ENCODE peak calls at places on chromosomes 1 and 21, in eight cellular contexts. D, O, Z, B, H, T, F and I are unnamed samples.

GRCh38 chr1:2283991-2284895 is 56.1 kb downstream of the SKI start:
- DNase-seq in D (no peak), O (no peak), Z (no peak), B (no peak), H (no peak), T (no peak), F (no peak), I (no peak)

GRCh38 chr1:38329644-38330043 is 283.1 kb upstream of the POU3F1 start:
- DNase-seq in D (no peak), O (no peak), Z (no peak), B (peak), H (no peak), T (no peak), F (no peak), I (no peak)

GRCh38 chr1:16900771-16901170 is 5.0 kb downstream of the RNU1-2 start:
- DNase-seq in D (no peak), O (no peak), Z (no peak), B (no peak), H (peak), T (no peak), F (no peak), I (no peak)

GRCh38 chr1:221174598-221174997 is 295.4 kb downstream of the HLX start:
- DNase-seq in D (peak), O (no peak), Z (peak), B (no peak), H (no peak), T (no peak), F (no peak), I (no peak)

GRCh38 chr1:20380616-20381035 is 90.0 kb downstream of the VWA5B1 start:
- DNase-seq in D (no peak), O (no peak), Z (no peak), B (no peak), H (peak), T (no peak), F (no peak), I (no peak)

GRCh38 chr1:151314137-151314875 is 12.9 kb downstream of the PI4KB start:
- DNase-seq in D (no peak), O (peak), Z (peak), B (peak), H (no peak), T (no peak), F (no peak), I (no peak)

GRCh38 chr1:157993179-157994080 is at the start of gene KIRREL1:
- DNase-seq in D (peak), O (peak), Z (peak), B (no peak), H (no peak), T (no peak), F (peak), I (peak)

GRCh38 chr1:59243544-59243943 is 53.4 kb upstream of the FGGY start:
- DNase-seq in D (no peak), O (no peak), Z (no peak), B (no peak), H (no peak), T (no peak), F (no peak), I (no peak)

GRCh38 chr1:183689770-183690204 is 36.7 kb upstream of the APOBEC4 start:
- DNase-seq in D (no peak), O (no peak), Z (no peak), B (no peak), H (no peak), T (no peak), F (no peak), I (no peak)

GRCh38 chr1:42183646-42184268 is 19.2 kb upstream of the GUCA2A start:
- DNase-seq in D (no peak), O (no peak), Z (no peak), B (no peak), H (no peak), T (no peak), F (peak), I (no peak)

GRCh38 chr1:31788825-31789256 is 24.7 kb upstream of the ADGRB2 start:
- DNase-seq in D (no peak), O (no peak), Z (no peak), B (no peak), H (no peak), T (peak), F (no peak), I (no peak)

GRCh38 chr1:40802078-40803075 is 18.8 kb downstream of the KCNQ4 start:
- DNase-seq in D (peak), O (peak), Z (peak), B (peak), H (peak), T (peak), F (peak), I (peak)

GRCh38 chr1:1014896-1015681 is 1.8 kb downstream of the ISG15 start:
- DNase-seq in D (peak), O (no peak), Z (no peak), B (no peak), H (no peak), T (no peak), F (peak), I (no peak)

GRCh38 chr1:2208309-2209239 is 14.0 kb upstream of the FAAP20 start:
- DNase-seq in D (no peak), O (peak), Z (peak), B (no peak), H (no peak), T (no peak), F (no peak), I (peak)

GRCh38 chr1:7116001-7116400 is 330.7 kb downstream of the CAMTA1 start:
- DNase-seq in D (no peak), O (no peak), Z (no peak), B (no peak), H (no peak), T (no peak), F (no peak), I (no peak)

GRCh38 chr1:209589440-209589839 is 5.9 kb downstream of the CAMK1G start:
- DNase-seq in D (no peak), O (no peak), Z (no peak), B (no peak), H (no peak), T (no peak), F (no peak), I (no peak)

GRCh38 chr1:64956241-64956640 is 10.1 kb downstream of the JAK1 start:
- DNase-seq in D (no peak), O (no peak), Z (no peak), B (no peak), H (no peak), T (peak), F (no peak), I (no peak)

GRCh38 chr1:26378879-26379251 is 6.3 kb upstream of the ZNF683 start:
- DNase-seq in D (no peak), O (no peak), Z (no peak), B (no peak), H (no peak), T (no peak), F (no peak), I (no peak)
- TF ChIP-seq POLR2AphosphoS5 in D (no peak), O (no peak), Z (no peak), B (no peak), H (no peak), T (no peak), F (no peak), I (no peak)

DNA sequence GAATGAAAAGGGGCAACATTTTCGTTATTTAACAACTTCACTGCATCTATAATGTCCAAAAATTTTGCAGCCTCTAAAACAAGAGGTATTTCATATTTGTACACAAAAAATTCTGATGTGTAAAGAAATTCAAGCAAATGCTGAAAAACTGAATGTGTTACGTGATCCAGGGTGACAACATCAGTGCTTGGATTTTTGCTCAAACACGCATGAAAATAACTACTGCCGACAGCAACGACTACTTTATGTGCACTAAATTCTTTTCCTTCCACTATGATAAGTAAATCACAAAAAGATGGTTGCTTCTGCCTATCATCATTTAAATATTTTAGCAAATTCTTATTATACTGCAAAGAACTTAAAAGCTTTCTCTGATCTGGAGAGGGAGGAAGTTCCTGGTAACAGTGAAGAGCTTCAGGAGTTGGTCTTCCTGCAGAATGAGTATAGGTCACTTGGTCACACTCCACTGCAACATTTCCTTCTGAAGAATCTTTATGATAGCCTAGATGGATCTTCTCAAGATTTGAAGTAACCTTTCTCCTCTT is 53.5 kb upstream of the ASPM start:
- DNase-seq in D (no peak), O (no peak), Z (no peak), B (no peak), H (no peak), T (no peak), F (no peak), I (no peak)
- H3K4me3 ChIP-seq in D (peak), O (peak), Z (peak), B (peak), H (peak), T (peak), F (peak), I (peak)

GRCh38 chr1:18599704-18600103 is 30.9 kb upstream of the PAX7 start:
- DNase-seq in D (peak), O (no peak), Z (no peak), B (no peak), H (no peak), T (no peak), F (no peak), I (no peak)
- TF ChIP-seq CTCF in D (peak), O (no peak), Z (no peak), B (peak), H (peak), T (no peak), F (peak), I (no peak)

DNA sequence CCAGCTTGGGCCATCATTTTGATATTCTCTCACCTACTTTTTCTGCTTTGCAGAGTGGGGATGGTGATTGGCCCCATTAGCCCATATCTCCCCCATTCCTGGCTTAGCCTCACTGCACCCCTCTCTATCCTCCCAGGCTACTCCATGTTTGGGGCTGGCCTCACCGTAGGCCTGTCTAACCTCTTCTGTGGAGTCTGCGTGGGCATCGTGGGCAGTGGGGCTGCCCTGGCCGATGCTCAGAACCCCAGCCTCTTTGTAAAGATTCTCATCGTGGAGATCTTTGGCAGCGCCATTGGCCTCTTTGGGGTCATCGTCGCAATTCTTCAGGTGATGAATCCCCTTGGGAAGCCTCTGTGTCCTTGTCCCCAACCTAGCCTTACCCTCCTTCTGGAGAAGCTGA is 2.1 kb upstream of the B4GALT2 start:
- DNase-seq in D (no peak), O (no peak), Z (no peak), B (no peak), H (no peak), T (no peak), F (no peak), I (no peak)
- TF ChIP-seq POLR2AphosphoS5 in D (no peak), O (no peak), Z (no peak), B (no peak), H (no peak), T (no peak), F (no peak), I (no peak)

GRCh38 chr1:92792340-92792782 is 7.5 kb upstream of the EVI5 start:
- DNase-seq in D (peak), O (no peak), Z (no peak), B (no peak), H (no peak), T (peak), F (no peak), I (no peak)
- H3K4me3 ChIP-seq in D (peak), O (no peak), Z (no peak), B (no peak), H (no peak), T (no peak), F (no peak), I (no peak)

GRCh38 chr1:207897188-207897587 is 13.7 kb downstream of the CD34 start:
- DNase-seq in D (peak), O (no peak), Z (no peak), B (no peak), H (no peak), T (no peak), F (peak), I (no peak)
- TF ChIP-seq CTCF in D (no peak), O (peak), Z (peak), B (peak), H (peak), T (peak), F (peak), I (peak)

GRCh38 chr1:39397487-39397886 is 93.9 kb upstream of the BMP8A start:
- DNase-seq in D (no peak), O (no peak), Z (no peak), B (no peak), H (no peak), T (no peak), F (no peak), I (no peak)

GRCh38 chr1:39396671-39397070 is 94.8 kb upstream of the BMP8A start:
- DNase-seq in D (no peak), O (no peak), Z (no peak), B (no peak), H (no peak), T (no peak), F (no peak), I (no peak)

GRCh38 chr1:39395357-39395831 is 96.0 kb upstream of the BMP8A start:
- DNase-seq in D (no peak), O (no peak), Z (no peak), B (no peak), H (peak), T (no peak), F (no peak), I (no peak)

GRCh38 chr1:39394598-39394997 is 96.8 kb upstream of the BMP8A start:
- DNase-seq in D (no peak), O (no peak), Z (no peak), B (no peak), H (peak), T (no peak), F (no peak), I (peak)

GRCh38 chr1:39398278-39399010 is 93.0 kb upstream of the BMP8A start:
- DNase-seq in D (peak), O (peak), Z (peak), B (no peak), H (peak), T (peak), F (peak), I (no peak)
- TF ChIP-seq POLR2AphosphoS5 in D (no peak), O (peak), Z (peak), B (peak), H (peak), T (peak), F (peak), I (peak)

GRCh38 chr1:191432817-191433216 is 725.4 kb upstream of the RGS18 start:
- DNase-seq in D (no peak), O (no peak), Z (no peak), B (no peak), H (no peak), T (no peak), F (no peak), I (no peak)
- H3K4me3 ChIP-seq in D (no peak), O (no peak), Z (no peak), B (no peak), H (no peak), T (no peak), F (no peak), I (no peak)

GRCh38 chr1:107464827-107465226 is 324.0 kb downstream of the NTNG1 start:
- DNase-seq in D (peak), O (no peak), Z (no peak), B (no peak), H (no peak), T (no peak), F (no peak), I (no peak)
- TF ChIP-seq CTCF in D (peak), O (no peak), Z (no peak), B (no peak), H (no peak), T (no peak), F (no peak), I (no peak)

DNA sequence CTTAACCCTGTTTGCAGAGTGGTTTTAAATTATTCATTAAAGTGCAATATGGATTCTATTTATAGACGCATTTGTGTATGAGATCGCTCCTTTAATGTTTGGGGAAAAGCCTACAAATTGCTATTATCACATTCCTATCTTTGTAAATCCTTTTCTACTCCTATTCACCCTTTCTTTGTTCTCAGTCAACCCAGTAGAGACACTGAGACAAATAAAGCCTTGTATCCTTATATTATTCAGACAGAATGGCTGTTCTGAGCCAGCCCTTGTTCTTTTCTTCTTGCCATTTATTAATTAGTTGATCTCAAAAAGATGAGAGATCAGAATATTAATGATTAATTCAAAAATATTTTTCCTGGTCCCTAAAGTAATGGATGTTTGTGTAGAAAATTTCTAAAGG is 8.4 kb downstream of the PCBP3 start:
- DNase-seq in D (no peak), O (no peak), Z (no peak), B (no peak), H (no peak), T (no peak), F (no peak), I (no peak)
- TF ChIP-seq POLR2AphosphoS5 in D (no peak), O (no peak), Z (no peak), B (no peak), H (no peak), T (no peak), F (no peak), I (no peak)